ENCODE peak calls at places on chromosomes 6 and 20, in seven cellular contexts. R, H, O, Z, V, F and P are unnamed samples.

GRCh38 chr6:63802606-63803206 is 167.1 kb downstream of the PHF3 start:
- DNase-seq in H (peak), V (peak), F (no peak), Z (no peak), R (no peak), O (peak), P (no peak)

GRCh38 chr6:89830385-89830809 is 717 bp downstream of the CASP8AP2 start:
- DNase-seq in R (no peak), Z (no peak), F (no peak), V (peak), O (peak), H (no peak), P (peak)

GRCh38 chr6:157879034-157879872 is 56.2 kb downstream of the SNX9 start:
- DNase-seq in H (no peak), V (no peak), Z (no peak), F (peak), R (no peak), O (no peak), P (no peak)

GRCh38 chr20:38805502-38805957 is at the start of gene PPP1R16B:
- DNase-seq in F (no peak), Z (no peak), H (no peak), O (peak), R (no peak), V (peak), P (no peak)

GRCh38 chr6:36443951-36444428 is 1.2 kb downstream of the KCTD20 start:
- DNase-seq in O (peak), R (no peak), F (no peak), V (peak), Z (peak), H (peak), P (peak)

GRCh38 chr6:132391391-132392291 is 9.6 kb downstream of the MOXD1 start:
- DNase-seq in H (no peak), F (no peak), V (no peak), Z (no peak), R (no peak), O (no peak), P (no peak)

GRCh38 chr6:45920819-45921511 is 94.7 kb downstream of the CLIC5 start:
- DNase-seq in V (no peak), R (no peak), O (no peak), F (peak), Z (no peak), H (no peak), P (no peak)

GRCh38 chr6:53044071-53044470 is 21.1 kb upstream of the FBXO9 start:
- DNase-seq in H (no peak), V (no peak), O (no peak), F (no peak), Z (no peak), R (no peak), P (no peak)

GRCh38 chr6:116280161-116280959 is 630 bp upstream of the TSPYL1 start:
- DNase-seq in H (no peak), V (peak), O (no peak), Z (no peak), F (no peak), R (no peak), P (peak)

GRCh38 chr20:47295921-47296426 is 60.5 kb downstream of the ZMYND8 start:
- DNase-seq in V (no peak), R (no peak), H (no peak), O (no peak), Z (no peak), F (no peak), P (no peak)

GRCh38 chr6:127420558-127420957 is 38.6 kb downstream of the KIAA0408 start:
- DNase-seq in V (peak), F (peak), R (peak), O (peak), Z (peak), H (peak), P (peak)

GRCh38 chr6:113857565-113858066 is 471 bp downstream of the MARCKS start:
- DNase-seq in F (no peak), O (peak), H (no peak), Z (no peak), V (no peak), R (no peak), P (no peak)

GRCh38 chr6:155530219-155530834 is 74.7 kb upstream of the NOX3 start:
- DNase-seq in F (no peak), V (peak), R (no peak), H (peak), Z (peak), O (peak), P (peak)

GRCh38 chr6:158011980-158012566 is 30.4 kb downstream of the SYNJ2 start:
- DNase-seq in Z (no peak), V (no peak), F (no peak), H (no peak), O (no peak), R (no peak), P (no peak)

GRCh38 chr20:59822291-59823029 is 111.0 kb downstream of the SYCP2 start:
- DNase-seq in Z (no peak), H (no peak), R (no peak), O (peak), F (no peak), V (no peak), P (no peak)

GRCh38 chr6:118748311-118749062 is 97.1 kb upstream of the CEP85L start:
- DNase-seq in V (no peak), O (peak), Z (no peak), H (no peak), F (no peak), R (no peak), P (no peak)

GRCh38 chr6:33965766-33966165 is 162.0 kb upstream of the MLN start:
- DNase-seq in F (no peak), Z (no peak), O (no peak), H (no peak), V (no peak), R (no peak), P (no peak)

GRCh38 chr6:113649276-113649675 is 207.9 kb upstream of the MARCKS start:
- DNase-seq in F (no peak), R (no peak), H (no peak), V (no peak), O (no peak), Z (no peak), P (peak)

GRCh38 chr6:112330877-112331260 is 16.3 kb upstream of the RFPL4B start:
- DNase-seq in Z (no peak), F (no peak), V (no peak), O (no peak), R (no peak), H (no peak), P (no peak)

GRCh38 chr6:829646-830045 is 136.7 kb upstream of the EXOC2 start:
- DNase-seq in O (no peak), H (no peak), F (no peak), V (no peak), R (no peak), Z (no peak), P (no peak)

GRCh38 chr6:113457156-113457555 is 400.0 kb upstream of the MARCKS start:
- DNase-seq in Z (no peak), F (no peak), H (no peak), V (no peak), R (no peak), O (no peak), P (no peak)

GRCh38 chr6:74409447-74409846 is 713.4 kb downstream of the CD109 start:
- DNase-seq in V (no peak), O (no peak), H (peak), F (no peak), R (no peak), Z (peak), P (peak)

GRCh38 chr20:17023811-17024210 is 203.0 kb upstream of the PCSK2 start:
- DNase-seq in Z (no peak), H (no peak), O (no peak), V (no peak), R (peak), F (no peak), P (no peak)

GRCh38 chr6:114830515-114830914 is 487.7 kb upstream of the HS3ST5 start:
- DNase-seq in F (no peak), O (peak), H (no peak), V (no peak), R (no peak), Z (no peak), P (no peak)

GRCh38 chr20:5678769-5679168 is 71.4 kb upstream of the SHLD1 start:
- DNase-seq in V (no peak), Z (no peak), O (no peak), R (no peak), H (no peak), F (no peak), P (no peak)

GRCh38 chr6:153172815-153173214 is 41.7 kb upstream of the RGS17 start:
- DNase-seq in O (peak), F (no peak), Z (no peak), H (no peak), R (no peak), V (no peak), P (no peak)

DNA sequence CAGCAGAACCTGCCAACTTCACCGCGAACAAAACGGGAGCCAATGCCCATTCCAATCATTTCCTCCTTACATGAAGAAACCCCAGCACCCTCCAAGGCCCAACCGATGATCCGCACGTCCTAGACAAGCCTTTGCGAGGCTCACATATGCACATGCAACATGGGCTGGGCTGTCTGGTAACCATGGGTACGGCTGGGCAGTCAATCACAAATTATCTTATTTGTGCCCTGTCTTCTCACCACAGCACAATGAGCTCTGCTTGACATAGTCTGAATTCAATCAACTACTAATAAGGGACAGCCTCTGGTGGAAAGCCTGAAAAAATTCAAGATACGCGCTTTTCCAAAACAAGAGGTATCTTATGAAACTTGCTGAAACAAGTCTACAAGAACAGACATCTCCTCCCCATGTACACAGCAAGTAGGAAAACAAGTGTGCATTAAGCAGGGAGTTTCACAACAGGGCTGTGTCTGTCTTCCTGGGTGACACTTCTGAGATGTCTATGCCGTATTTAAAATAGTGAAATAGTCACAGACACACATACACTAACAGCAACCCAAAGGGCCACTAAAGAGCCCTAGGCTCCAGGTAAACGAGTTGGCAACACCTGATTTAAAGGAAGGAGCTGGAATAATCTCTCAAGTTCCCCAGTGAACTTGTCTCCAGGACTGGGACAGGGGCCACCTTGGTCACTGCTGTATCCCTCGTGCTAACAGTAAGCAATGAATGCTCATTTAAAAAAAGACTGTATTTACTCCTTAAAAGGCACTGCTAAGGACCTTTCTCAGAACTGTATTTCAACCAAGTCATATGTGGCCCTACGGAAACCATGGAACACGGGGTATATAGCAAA is 1.5 kb downstream of the DIDO1 start:
- DNase-seq in F (no peak), V (peak), H (peak), O (peak), R (no peak), Z (no peak), P (peak)
- TF ChIP-seq JUND in F (no peak), V (no peak), H (no peak), O (no peak), R (no peak), Z (no peak), P (no peak)

GRCh38 chr20:10359621-10360040 is 74.4 kb downstream of the MKKS start:
- DNase-seq in V (no peak), R (no peak), H (no peak), Z (no peak), O (no peak), F (peak), P (no peak)
- TF ChIP-seq JUND in V (no peak), R (no peak), H (no peak), Z (no peak), O (no peak), F (no peak), P (no peak)

DNA sequence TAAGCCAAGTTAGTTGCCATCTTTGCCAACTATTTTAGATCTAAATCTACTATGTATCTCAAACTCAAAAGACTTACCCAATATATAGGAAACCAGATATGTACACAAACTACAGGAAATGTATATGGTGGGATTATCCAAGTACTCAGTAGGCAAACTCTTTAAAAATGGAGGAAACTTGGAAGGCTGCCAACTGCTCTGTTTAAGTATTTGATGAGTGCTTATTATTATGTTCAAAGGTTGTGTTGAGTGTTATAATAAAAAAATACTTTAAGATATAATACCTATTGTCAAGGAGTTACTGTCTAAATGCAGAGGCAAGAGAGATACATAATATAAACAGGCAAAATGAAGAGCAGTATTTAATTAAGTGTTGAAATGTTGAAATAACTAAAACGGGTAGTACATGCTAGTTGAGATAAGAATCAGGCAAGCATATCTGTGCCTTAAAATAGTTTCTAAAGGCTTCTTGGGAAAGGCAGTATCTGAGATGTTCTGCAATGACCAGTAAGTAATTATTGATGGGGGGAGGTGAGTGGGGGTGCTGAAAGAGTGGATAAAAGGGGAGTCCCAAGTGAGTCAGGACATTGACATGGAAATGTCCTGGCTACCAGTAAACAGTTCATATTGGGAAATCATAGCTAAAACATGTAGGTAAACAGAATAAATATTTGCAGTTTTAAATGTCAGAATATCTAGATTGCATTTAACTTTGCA is 6.5 kb upstream of the DST start:
- DNase-seq in Z (no peak), H (no peak), O (no peak), R (no peak), F (no peak), V (peak), P (peak)
- TF ChIP-seq JUND in Z (no peak), H (no peak), O (no peak), R (no peak), F (no peak), V (no peak), P (no peak)

GRCh38 chr6:168574699-168575195 is 133.8 kb downstream of the SMOC2 start:
- DNase-seq in Z (peak), O (no peak), H (no peak), F (no peak), V (no peak), R (no peak), P (peak)
- TF ChIP-seq JUND in Z (no peak), O (no peak), H (no peak), F (no peak), V (no peak), R (no peak), P (no peak)

GRCh38 chr20:3021777-3022176 is 21.6 kb upstream of the GNRH2 start:
- DNase-seq in Z (no peak), F (no peak), V (no peak), H (no peak), O (no peak), R (no peak), P (no peak)

GRCh38 chr20:3021327-3021726 is 22.1 kb upstream of the GNRH2 start:
- DNase-seq in V (no peak), R (no peak), F (no peak), Z (no peak), H (no peak), O (no peak), P (no peak)
- TF ChIP-seq JUND in V (no peak), R (no peak), F (no peak), Z (no peak), H (no peak), O (no peak), P (no peak)

GRCh38 chr6:164051427-164051826 is 636.9 kb downstream of the QKI start:
- DNase-seq in H (no peak), V (no peak), F (no peak), Z (no peak), R (no peak), O (no peak), P (no peak)

GRCh38 chr6:164045082-164045481 is 630.6 kb downstream of the QKI start:
- DNase-seq in V (no peak), H (no peak), O (no peak), R (no peak), F (no peak), Z (no peak), P (no peak)

DNA sequence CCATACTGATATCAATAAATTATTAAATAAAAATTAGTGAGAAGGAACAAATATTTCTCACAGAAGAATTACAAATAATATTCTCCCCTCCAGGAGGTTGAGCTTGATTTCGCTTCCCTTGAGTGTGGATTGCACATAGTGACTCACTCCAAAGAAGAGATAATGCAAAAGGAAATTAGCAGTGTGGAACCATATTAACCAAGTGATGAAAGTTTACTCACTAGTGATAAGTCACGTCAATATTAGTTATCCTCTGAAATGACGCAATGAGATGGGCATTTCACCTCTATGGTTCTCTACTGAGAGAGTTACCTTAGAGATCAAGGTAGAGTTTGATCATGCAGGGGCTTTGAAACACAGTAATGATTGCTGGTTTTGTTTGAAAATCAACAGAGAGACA is 634.3 kb downstream of the QKI start:
- DNase-seq in Z (no peak), O (no peak), R (no peak), V (no peak), F (no peak), H (no peak), P (no peak)
- TF ChIP-seq JUND in Z (no peak), O (no peak), R (no peak), V (no peak), F (no peak), H (no peak), P (no peak)

GRCh38 chr6:82017773-82018172 is 229.8 kb downstream of the IBTK start:
- DNase-seq in R (no peak), V (no peak), Z (no peak), H (no peak), O (no peak), F (no peak), P (no peak)

GRCh38 chr6:82013561-82014275 is 233.8 kb downstream of the IBTK start:
- DNase-seq in Z (no peak), F (no peak), H (peak), V (no peak), R (no peak), O (no peak), P (no peak)

GRCh38 chr6:82015043-82015442 is 232.5 kb downstream of the IBTK start:
- DNase-seq in F (no peak), Z (no peak), H (no peak), O (no peak), R (no peak), V (no peak), P (no peak)

GRCh38 chr6:82015526-82015925 is 232.0 kb downstream of the IBTK start:
- DNase-seq in F (no peak), V (no peak), R (no peak), H (peak), Z (no peak), O (no peak), P (no peak)

GRCh38 chr6:82017316-82017715 is 230.2 kb downstream of the IBTK start:
- DNase-seq in Z (peak), V (no peak), H (peak), R (no peak), F (no peak), O (no peak), P (no peak)
- TF ChIP-seq JUND in Z (peak), V (no peak), H (no peak), R (peak), F (no peak), O (no peak), P (no peak)

GRCh38 chr20:8640461-8640860 is 428.4 kb upstream of the PLCB4 start:
- DNase-seq in V (no peak), Z (no peak), R (no peak), O (no peak), F (no peak), H (no peak), P (no peak)
- TF ChIP-seq JUND in V (no peak), Z (no peak), R (no peak), O (no peak), F (no peak), H (no peak), P (no peak)

DNA sequence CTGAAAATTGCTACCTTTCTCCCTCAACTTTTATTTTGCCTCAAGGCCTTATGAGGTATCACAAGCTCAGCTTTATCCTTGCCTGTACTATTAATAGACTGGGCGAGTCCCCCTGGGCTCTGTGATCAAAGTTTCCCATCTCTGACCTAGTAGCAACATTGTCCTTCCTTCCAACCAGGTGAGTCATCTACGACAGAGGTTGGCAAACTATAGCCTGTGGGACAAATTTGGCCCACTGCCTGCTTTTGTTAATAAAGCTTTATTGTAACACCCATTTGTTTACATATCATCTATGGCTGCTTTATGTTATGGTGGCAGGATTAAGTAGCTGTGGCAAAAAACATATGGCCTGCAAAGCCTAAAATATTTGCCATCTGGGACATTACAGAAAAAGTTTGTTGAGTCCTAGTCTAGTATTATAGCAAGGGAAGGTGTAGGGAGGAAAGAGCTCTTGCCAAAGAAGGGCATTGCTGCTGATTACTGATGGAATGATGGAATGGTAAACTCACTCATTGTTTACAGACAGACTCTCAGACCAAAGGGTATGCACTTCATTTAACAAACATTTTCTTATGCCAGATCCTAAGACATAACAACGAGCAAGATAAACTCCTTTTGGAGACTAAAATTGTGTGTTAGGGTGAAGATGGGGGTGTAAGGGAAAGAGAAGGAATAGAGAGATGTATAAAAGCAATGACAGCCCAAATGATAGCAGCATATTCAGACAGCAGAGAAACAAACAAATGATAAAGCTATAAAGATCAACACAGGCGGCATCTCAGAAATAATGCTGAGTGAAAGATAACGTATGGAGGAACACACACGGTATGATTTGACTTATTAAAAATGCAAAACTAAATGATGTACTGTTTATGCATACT is 74.2 kb downstream of the SLC22A23 start:
- DNase-seq in F (no peak), Z (peak), H (peak), O (no peak), V (peak), R (no peak), P (no peak)
- TF ChIP-seq JUND in F (no peak), Z (peak), H (peak), O (no peak), V (peak), R (no peak), P (no peak)